ENCODE peak calls at places on chromosomes 2 and 18, in seven cellular contexts. Q is Peyer's patch, G is sigmoid colon, V is prostate gland, E is esophagus squamous epithelium, M is uterus, R is suprapubic skin. I is an unnamed sample. For H3K36me3, the result is how much of the 10 kb centered on the place peaks cover.

GRCh38 chr2:85497944-85498630 is 40.9 kb upstream of the MAT2A start:
- DNase-seq in Q (no peak), G (no peak), V (no peak), E (no peak), M (no peak), R (no peak), I (no peak)

GRCh38 chr2:45884126-45884525 is 232.7 kb downstream of the PRKCE start:
- DNase-seq in Q (no peak), G (no peak), V (no peak), E (no peak), M (no peak), R (no peak), I (no peak)

GRCh38 chr18:63567276-63567675 is 19.9 kb upstream of the SERPINB13 start:
- DNase-seq in Q (no peak), G (no peak), V (no peak), E (no peak), M (no peak), R (no peak), I (no peak)

GRCh38 chr18:76975577-76976110 is 153.3 kb downstream of the ZNF236 start:
- DNase-seq in Q (no peak), G (no peak), V (no peak), E (no peak), M (no peak), R (no peak), I (no peak)

GRCh38 chr2:97969466-97970067 is 26.2 kb downstream of the TMEM131 start:
- DNase-seq in Q (no peak), G (no peak), V (no peak), E (no peak), M (no peak), R (no peak), I (no peak)

GRCh38 chr2:239884051-239884405 is 141.1 kb downstream of the NDUFA10 start:
- DNase-seq in Q (no peak), G (no peak), V (no peak), E (no peak), M (no peak), R (peak), I (no peak)

GRCh38 chr2:240565267-240566202 is 2.7 kb upstream of the RNPEPL1 start:
- DNase-seq in Q (peak), G (peak), V (peak), E (peak), M (peak), R (peak), I (peak)

GRCh38 chr2:71938108-71938507 is 209.6 kb downstream of the CYP26B1 start:
- DNase-seq in Q (no peak), G (no peak), V (no peak), E (no peak), M (no peak), R (peak), I (no peak)

GRCh38 chr18:76662621-76663020 is 159.7 kb upstream of the ZNF236 start:
- DNase-seq in Q (no peak), G (no peak), V (no peak), E (no peak), M (peak), R (no peak), I (no peak)

GRCh38 chr18:58321986-58322385 is 278.0 kb downstream of the NEDD4L start:
- DNase-seq in Q (no peak), G (peak), V (peak), E (peak), M (peak), R (no peak), I (no peak)
- TF ChIP-seq POLR2A in Q (no peak), G (no peak), V (no peak), E (no peak), M (no peak), R (no peak), I (no peak)

GRCh38 chr2:134957477-134957876 is 38.9 kb downstream of the CCNT2 start:
- DNase-seq in Q (no peak), G (no peak), V (no peak), E (no peak), M (no peak), R (no peak), I (no peak)
- H3K36me3 ChIP-seq in Q (under half), G (under half), V (under half), E (under half), M (under half), R (under half), I (under half)

DNA sequence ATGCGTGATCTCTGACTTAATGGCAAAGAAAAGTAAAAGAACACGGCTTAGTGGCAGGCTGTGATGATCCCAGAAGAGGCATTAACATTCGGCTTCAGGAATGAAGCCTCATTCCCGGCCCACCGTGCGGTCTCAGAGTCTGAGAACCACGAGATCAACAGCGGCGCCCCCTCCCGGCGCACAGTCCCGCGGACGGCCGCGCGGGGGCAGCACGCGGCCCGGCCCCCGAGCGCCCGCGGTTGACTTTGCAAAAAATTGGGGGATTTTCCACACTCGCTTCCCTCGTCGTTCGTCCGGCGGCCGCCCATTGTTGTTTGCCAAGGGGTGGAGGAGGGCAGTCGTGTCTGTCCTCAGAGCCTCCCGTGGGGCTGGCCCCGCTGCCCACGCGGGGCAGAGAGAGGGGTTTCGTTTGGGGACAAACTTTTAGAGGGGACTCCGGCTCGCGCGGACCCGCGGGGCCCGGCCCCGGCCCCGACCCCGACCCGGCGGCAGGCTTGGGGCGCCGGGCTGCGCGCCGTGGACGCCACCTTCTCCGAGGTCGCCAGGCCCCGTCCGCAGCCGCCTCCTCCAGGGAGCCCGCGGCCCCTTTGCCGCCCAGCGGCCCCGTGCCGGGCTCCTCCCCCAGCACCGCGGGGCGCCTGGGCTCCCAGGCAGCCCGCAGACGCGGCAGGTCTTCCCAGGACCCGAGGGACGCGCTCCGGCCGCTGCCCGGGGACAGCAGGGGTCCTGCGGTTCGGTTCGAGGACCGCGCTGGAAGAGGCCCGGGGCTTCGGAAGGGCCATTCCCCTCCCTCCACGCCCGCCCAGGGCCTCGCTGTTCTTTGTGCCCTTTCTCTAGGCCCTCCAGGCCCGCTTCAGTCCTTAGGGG is 3.3 kb upstream of the HS6ST1 start:
- DNase-seq in Q (peak), G (peak), V (peak), E (no peak), M (peak), R (peak), I (peak)
- TF ChIP-seq POLR2A in Q (no peak), G (no peak), V (peak), E (no peak), M (peak), R (no peak), I (no peak)

GRCh38 chr2:65634304-65634703 is 201.9 kb upstream of the SPRED2 start:
- DNase-seq in Q (no peak), G (no peak), V (no peak), E (no peak), M (no peak), R (no peak), I (no peak)

GRCh38 chr2:65639156-65639876 is 206.9 kb upstream of the SPRED2 start:
- DNase-seq in Q (no peak), G (peak), V (no peak), E (no peak), M (peak), R (no peak), I (no peak)

GRCh38 chr2:65636024-65636423 is 203.6 kb upstream of the SPRED2 start:
- DNase-seq in Q (no peak), G (no peak), V (no peak), E (no peak), M (no peak), R (no peak), I (no peak)

GRCh38 chr2:65638438-65638837 is 206.0 kb upstream of the SPRED2 start:
- DNase-seq in Q (no peak), G (no peak), V (no peak), E (no peak), M (no peak), R (no peak), I (no peak)

GRCh38 chr2:65637061-65637460 is 204.7 kb upstream of the SPRED2 start:
- DNase-seq in Q (no peak), G (no peak), V (no peak), E (no peak), M (no peak), R (no peak), I (no peak)
- H3K36me3 ChIP-seq in Q (under half), G (under half), V (under half), E (under half), M (under half), R (under half), I (under half)

I was measured in breast epithelium.